ENCODE peak calls at places on chromosomes 2 and 18, in five cellular contexts. M, Z, W, E and B are unnamed samples.

GRCh38 chr2:210616074-210616473 is 59.7 kb downstream of the CPS1 start:
- DNase-seq in E (no peak), W (no peak), Z (no peak), M (peak; percentile 10), B (no peak)

GRCh38 chr2:1631292-1632005 is 112.9 kb downstream of the PXDN start:
- DNase-seq in Z (no peak), E (no peak), W (no peak), M (no peak), B (no peak)

GRCh38 chr2:43214253-43214652 is 12.2 kb downstream of the ZFP36L2 start:
- DNase-seq in E (no peak), Z (no peak), W (no peak), M (no peak), B (no peak)

GRCh38 chr18:23228102-23229051 is 93.1 kb downstream of the CABLES1 start:
- DNase-seq in E (no peak), W (no peak), Z (no peak), M (peak; percentile 75), B (peak; percentile 82)

GRCh38 chr2:31060397-31060796 is 77.8 kb downstream of the GALNT14 start:
- DNase-seq in Z (no peak), W (no peak), E (no peak), M (no peak), B (no peak)

GRCh38 chr18:3611313-3612038 is 161.5 kb downstream of the TGIF1 start:
- DNase-seq in W (no peak), E (no peak), Z (no peak), M (peak; percentile 33), B (no peak)

GRCh38 chr2:241224851-241225438 is 36.5 kb downstream of the ANO7 start:
- DNase-seq in E (no peak), Z (no peak), W (no peak), M (no peak), B (no peak)

GRCh38 chr18:30481871-30482270 is 560.7 kb downstream of the DSC3 start:
- DNase-seq in E (no peak), W (no peak), Z (no peak), M (no peak), B (no peak)

GRCh38 chr2:162184362-162184761 is 32.3 kb upstream of the GCG start:
- DNase-seq in W (no peak), Z (no peak), E (no peak), M (no peak), B (no peak)

GRCh38 chr2:128367601-128368359 is 49.1 kb upstream of the HS6ST1 start:
- DNase-seq in W (no peak), E (no peak), Z (no peak), M (no peak), B (no peak)

GRCh38 chr2:143513081-143513480 is 383.9 kb downstream of the ARHGAP15 start:
- DNase-seq in W (peak; percentile 27), E (peak; percentile 26), Z (peak; percentile 3), M (peak; percentile 75), B (peak; percentile 5)

GRCh38 chr2:204340511-204340910 is 204.8 kb upstream of the PARD3B start:
- DNase-seq in M (no peak), W (no peak), Z (no peak), E (no peak), B (no peak)

GRCh38 chr2:43749583-43749982 is 24.3 kb upstream of the DYNC2LI1 start:
- DNase-seq in E (no peak), M (no peak), Z (no peak), W (no peak), B (no peak)

GRCh38 chr2:112474844-112475486 is 7.0 kb upstream of the TTL start:
- DNase-seq in M (peak; percentile 62), E (no peak), Z (no peak), W (no peak), B (no peak)

GRCh38 chr2:85743304-85743978 is 10.3 kb upstream of the ATOH8 start:
- DNase-seq in Z (no peak), E (peak; percentile 37), M (peak; percentile 70), W (no peak), B (no peak)

GRCh38 chr2:14535156-14535555 is 97.4 kb upstream of the LRATD1 start:
- DNase-seq in W (no peak), E (no peak), Z (no peak), M (no peak), B (no peak)

DNA sequence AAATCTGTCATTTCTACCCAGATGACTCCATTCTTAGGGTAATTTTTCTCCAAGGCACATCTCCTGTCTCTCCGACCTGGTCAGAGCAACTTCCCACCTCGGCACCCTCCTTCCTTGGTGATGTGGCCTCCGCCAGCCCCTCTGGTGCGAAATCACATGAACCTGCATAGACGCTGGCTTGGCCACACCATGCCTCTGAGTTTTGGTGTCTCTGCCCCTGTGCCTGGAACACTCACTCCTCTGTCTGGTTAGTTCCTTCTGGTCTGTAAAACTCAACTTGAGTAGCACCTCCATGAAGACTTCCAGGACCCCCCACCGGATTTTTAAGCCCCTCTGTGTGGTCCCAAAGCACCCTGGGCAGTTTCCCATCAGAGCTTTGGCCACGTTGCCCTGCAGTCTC is 83.2 kb upstream of the OTOS start:
- DNase-seq in Z (no peak), E (no peak), W (no peak), M (no peak), B (no peak)
- TF ChIP-seq RCOR1 in Z (no peak), E (no peak), W (no peak), M (no peak), B (no peak)

GRCh38 chr2:235333076-235333475 is 160.8 kb upstream of the AGAP1 start:
- DNase-seq in W (no peak), Z (no peak), E (no peak), M (peak; percentile 7), B (no peak)

GRCh38 chr2:235332240-235332890 is 161.5 kb upstream of the AGAP1 start:
- DNase-seq in Z (no peak), E (no peak), M (no peak), W (no peak), B (no peak)

GRCh38 chr2:235328991-235329390 is 164.9 kb upstream of the AGAP1 start:
- DNase-seq in M (no peak), Z (no peak), E (no peak), W (no peak), B (no peak)

GRCh38 chr2:235334179-235334578 is 159.7 kb upstream of the AGAP1 start:
- DNase-seq in M (no peak), Z (no peak), W (no peak), E (no peak), B (no peak)

DNA sequence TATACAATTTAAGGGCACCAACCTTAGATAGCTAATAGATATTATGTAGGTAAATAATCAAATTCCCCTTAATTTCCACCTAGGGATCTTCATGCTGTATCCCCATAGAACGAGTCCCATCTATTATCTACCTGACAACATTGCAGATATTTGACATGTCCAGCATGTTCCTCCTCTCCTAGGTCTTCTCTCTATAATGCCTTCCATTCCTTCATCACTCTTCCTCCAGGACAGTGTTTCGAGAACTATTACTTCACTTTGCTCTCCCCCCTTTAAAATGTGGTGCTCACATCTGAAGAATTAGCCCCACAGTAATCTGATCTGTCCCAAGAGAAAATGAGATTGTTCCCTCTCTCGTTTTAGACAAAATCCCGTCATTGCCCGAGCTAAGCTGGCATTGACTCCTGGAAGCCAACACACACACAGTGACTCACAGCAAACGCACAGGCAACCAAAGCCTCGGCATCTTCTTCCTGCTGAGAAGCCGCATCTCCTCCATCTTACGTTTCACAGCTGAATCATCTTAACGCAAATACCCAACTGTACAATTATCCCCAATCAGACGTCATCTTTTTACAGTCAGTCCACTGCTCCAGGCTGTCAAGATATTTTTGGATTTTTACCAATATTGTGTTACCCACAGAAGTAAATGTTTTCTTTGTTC is 162.9 kb upstream of the AGAP1 start:
- DNase-seq in M (peak; percentile 94), E (no peak), W (no peak), Z (peak; percentile 76), B (no peak)
- TF ChIP-seq RCOR1 in M (no peak), E (no peak), W (no peak), Z (no peak), B (no peak)

GRCh38 chr2:62498739-62499138 is 7.3 kb downstream of the TMEM17 start:
- DNase-seq in M (no peak), Z (no peak), W (no peak), E (no peak), B (no peak)
- TF ChIP-seq RCOR1 in M (no peak), Z (no peak), W (no peak), E (no peak), B (no peak)

GRCh38 chr2:26849056-26850001 is 1.4 kb downstream of the DPYSL5 start:
- DNase-seq in M (no peak), W (peak; percentile 85), E (peak; percentile 22), Z (no peak), B (no peak)

GRCh38 chr2:26850002-26850431 is 2.1 kb downstream of the DPYSL5 start:
- DNase-seq in E (peak; percentile 6), Z (no peak), W (no peak), M (no peak), B (no peak)

GRCh38 chr2:26846881-26847662 is 860 bp upstream of the DPYSL5 start:
- DNase-seq in E (peak; percentile 4), W (no peak), M (no peak), Z (no peak), B (no peak)

GRCh38 chr2:26847663-26848335 is at the start of gene DPYSL5:
- DNase-seq in Z (peak; percentile 60), W (peak; percentile 99), E (peak; percentile 87), M (no peak), B (no peak)

GRCh38 chr2:26848336-26849055 is 564 bp downstream of the DPYSL5 start:
- DNase-seq in M (no peak), W (peak; percentile 85), E (peak; percentile 19), Z (no peak), B (no peak)
- TF ChIP-seq RCOR1 in M (no peak), W (no peak), E (no peak), Z (no peak), B (no peak)

GRCh38 chr2:11775384-11775783 is 29.0 kb downstream of the LPIN1 start:
- DNase-seq in E (no peak), M (peak; percentile 56), W (no peak), Z (no peak), B (peak; percentile 44)
- TF ChIP-seq RCOR1 in E (no peak), M (no peak), W (no peak), Z (no peak), B (no peak)

DNA sequence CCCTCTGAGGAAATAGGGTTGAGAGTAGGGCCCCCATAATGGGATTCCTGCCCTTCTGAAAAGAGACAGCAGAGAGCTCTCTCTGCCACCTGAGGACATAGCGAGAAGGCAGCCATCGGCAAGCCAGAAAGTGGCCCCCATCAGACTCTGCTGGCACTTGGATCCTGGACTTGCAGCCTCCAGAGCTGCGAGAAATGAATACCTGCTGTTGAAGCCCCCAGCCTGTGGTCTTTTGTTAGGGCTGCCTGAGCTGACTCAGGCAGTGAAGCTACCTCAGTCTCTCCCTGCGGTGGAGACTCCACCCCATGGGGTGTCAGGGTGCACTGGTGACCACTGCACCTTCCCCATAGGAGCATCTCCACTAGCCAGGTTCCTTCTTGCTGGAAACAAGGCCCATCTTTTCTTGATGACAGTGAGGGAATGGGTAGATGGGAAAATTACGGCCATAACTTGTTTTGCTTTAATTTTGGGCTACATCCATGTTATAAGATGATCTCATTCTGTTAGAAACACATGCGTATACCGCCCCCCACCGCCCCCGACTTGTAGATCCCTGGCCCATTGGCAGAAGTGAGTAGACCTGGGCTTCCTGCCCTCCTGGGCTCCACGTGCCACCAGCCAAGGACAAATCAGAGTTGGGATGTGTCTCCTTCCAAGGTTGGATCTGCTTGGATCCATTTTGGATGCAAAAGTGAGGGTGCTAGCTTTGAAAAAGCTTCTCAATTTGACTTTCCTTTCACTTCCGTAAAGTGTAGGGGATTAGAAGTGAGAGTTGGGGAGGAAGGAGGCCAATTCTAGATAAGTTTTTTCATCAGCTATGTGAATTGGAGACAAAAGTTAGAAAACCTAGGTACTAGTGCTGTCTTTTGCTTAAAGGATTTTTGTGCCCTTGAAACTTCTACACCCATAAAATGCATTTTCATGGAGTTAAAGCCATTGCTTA is 42.9 kb downstream of the NCK2 start:
- DNase-seq in W (no peak), Z (no peak), E (peak; percentile 43), M (no peak), B (no peak)
- TF ChIP-seq RCOR1 in W (no peak), Z (no peak), E (no peak), M (no peak), B (no peak)